ENCODE peak calls at places on chromosome 14, in four cellular contexts. M is dorsolateral prefrontal cortex, F is mucosa of descending colon, X is tibial nerve. P is an unnamed sample.

GRCh38 chr14:99026471-99026870 is 245.5 kb downstream of the BCL11B start:
- DNase-seq in X (no peak), F (no peak), M (no peak), P (no peak)

GRCh38 chr14:60931206-60931605 is 49.7 kb downstream of the TRMT5 start:
- DNase-seq in X (no peak), F (no peak), M (no peak), P (no peak)

GRCh38 chr14:65849558-65849957 is 437.0 kb downstream of the FUT8 start:
- DNase-seq in M (no peak), F (no peak), X (no peak), P (no peak)

GRCh38 chr14:101185081-101185835 is 281.7 kb upstream of the RTL1 start:
- DNase-seq in X (no peak), F (no peak), M (no peak), P (no peak)

GRCh38 chr14:49769581-49770211 is 1.7 kb downstream of the KLHDC2 start:
- DNase-seq in F (no peak), X (no peak), M (no peak), P (no peak)

GRCh38 chr14:90642239-90642717 is 174.0 kb downstream of the TTC7B start:
- DNase-seq in F (no peak), X (no peak), M (no peak), P (no peak)

GRCh38 chr14:65658202-65658601 is 245.7 kb downstream of the FUT8 start:
- DNase-seq in X (no peak), M (no peak), F (no peak), P (no peak)

GRCh38 chr14:91114079-91115065 is 499 bp downstream of the DGLUCY start:
- DNase-seq in X (peak), M (peak), F (peak), P (peak)

GRCh38 chr14:89489796-89490506 is 72.9 kb upstream of the FOXN3 start:
- DNase-seq in F (no peak), X (no peak), M (peak), P (no peak)

GRCh38 chr14:81219821-81220487 is 805 bp downstream of the GTF2A1 start:
- DNase-seq in M (no peak), F (peak), X (no peak), P (peak)

GRCh38 chr14:91371011-91371989 is 46.3 kb downstream of the CCDC88C start:
- DNase-seq in X (no peak), F (no peak), M (no peak), P (no peak)

GRCh38 chr14:93112891-93113677 is 2.6 kb downstream of the ITPK1 start:
- DNase-seq in X (peak), M (peak), F (no peak), P (peak)

GRCh38 chr14:55389330-55389729 is 22.3 kb downstream of the ATG14 start:
- DNase-seq in F (no peak), M (no peak), X (no peak), P (no peak)

GRCh38 chr14:54356172-54356571 is 40.6 kb upstream of the CDKN3 start:
- DNase-seq in M (no peak), F (no peak), X (no peak), P (no peak)

GRCh38 chr14:62604524-62604923 is 440.7 kb downstream of the KCNH5 start:
- DNase-seq in F (no peak), M (no peak), X (no peak), P (no peak)

GRCh38 chr14:69105326-69105725 is 47.6 kb downstream of the DCAF5 start:
- DNase-seq in M (no peak), X (no peak), F (no peak), P (no peak)

GRCh38 chr14:21264025-21264801 is 5.0 kb downstream of the HNRNPC start:
- DNase-seq in M (no peak), X (no peak), F (no peak), P (no peak)

GRCh38 chr14:76904740-76905569 is 78.7 kb downstream of the LRRC74A start:
- DNase-seq in M (no peak), X (peak), F (peak), P (peak)

GRCh38 chr14:100387450-100387849 is 64.3 kb downstream of the SLC25A47 start:
- DNase-seq in M (no peak), X (no peak), F (no peak), P (no peak)

GRCh38 chr14:76348898-76349297 is 27.0 kb upstream of the ESRRB start:
- DNase-seq in F (no peak), M (no peak), X (no peak), P (no peak)

GRCh38 chr14:61281186-61281676 is at the start of gene TMEM30B:
- DNase-seq in M (no peak), X (no peak), F (peak), P (no peak)

GRCh38 chr14:54606631-54607133 is 39.8 kb downstream of the SAMD4A start:
- DNase-seq in F (no peak), M (no peak), X (no peak), P (no peak)

GRCh38 chr14:69034612-69035262 is 55.6 kb upstream of the ACTN1 start:
- DNase-seq in F (no peak), M (no peak), X (no peak), P (no peak)

GRCh38 chr14:55255185-55255584 is 16.0 kb upstream of the FBXO34 start:
- DNase-seq in F (no peak), X (no peak), M (no peak), P (no peak)

GRCh38 chr14:45610303-45610702 is 357.3 kb upstream of the MIS18BP1 start:
- DNase-seq in F (no peak), X (no peak), M (no peak), P (no peak)

GRCh38 chr14:26730929-26731618 is 133.2 kb upstream of the NOVA1 start:
- DNase-seq in X (no peak), F (no peak), M (no peak), P (no peak)

GRCh38 chr14:65287264-65288131 is 125.0 kb upstream of the FUT8 start:
- DNase-seq in M (no peak), F (peak), X (no peak), P (no peak)

GRCh38 chr14:94014375-94014774 is 11.8 kb upstream of the OTUB2 start:
- DNase-seq in F (no peak), M (no peak), X (no peak), P (no peak)

GRCh38 chr14:21163721-21164120 is 7.9 kb upstream of the OR5AU1 start:
- DNase-seq in F (no peak), M (no peak), X (no peak), P (no peak)

GRCh38 chr14:99129211-99129696 is 142.7 kb downstream of the BCL11B start:
- DNase-seq in M (no peak), F (no peak), X (no peak), P (no peak)

GRCh38 chr14:63893701-63894458 is 41.1 kb downstream of the SYNE2 start:
- DNase-seq in M (no peak), F (no peak), X (peak), P (no peak)

GRCh38 chr14:34051966-34052657 is 101.2 kb upstream of the EGLN3 start:
- DNase-seq in X (peak), F (peak), M (no peak), P (no peak)

GRCh38 chr14:54804720-54805060 is 97.9 kb downstream of the GCH1 start:
- DNase-seq in M (no peak), X (no peak), F (no peak), P (peak)

GRCh38 chr14:50347521-50347920 is 35.4 kb downstream of the DMAC2L start:
- DNase-seq in F (no peak), M (no peak), X (no peak), P (no peak)

GRCh38 chr14:42222924-42223471 is 616.3 kb downstream of the LRFN5 start:
- DNase-seq in X (peak), F (no peak), M (no peak), P (no peak)

GRCh38 chr14:45135181-45135580 is 549 bp upstream of the FANCM start:
- DNase-seq in X (peak), M (no peak), F (no peak), P (no peak)

GRCh38 chr14:68283378-68284123 is 464.0 kb downstream of the RAD51B start:
- DNase-seq in M (no peak), X (no peak), F (peak), P (no peak)

GRCh38 chr14:103286968-103287850 is 46.8 kb upstream of the EIF5 start:
- DNase-seq in M (no peak), F (no peak), X (no peak), P (no peak)

GRCh38 chr14:98229676-98230366 is 1042.2 kb downstream of the BCL11B start:
- DNase-seq in F (no peak), M (no peak), X (no peak), P (no peak)

GRCh38 chr14:29616922-29617321 is 310.7 kb downstream of the PRKD1 start:
- DNase-seq in M (no peak), X (no peak), F (no peak), P (no peak)
- TF ChIP-seq CTCF in M (no peak), X (no peak), F (no peak), P (no peak)

DNA sequence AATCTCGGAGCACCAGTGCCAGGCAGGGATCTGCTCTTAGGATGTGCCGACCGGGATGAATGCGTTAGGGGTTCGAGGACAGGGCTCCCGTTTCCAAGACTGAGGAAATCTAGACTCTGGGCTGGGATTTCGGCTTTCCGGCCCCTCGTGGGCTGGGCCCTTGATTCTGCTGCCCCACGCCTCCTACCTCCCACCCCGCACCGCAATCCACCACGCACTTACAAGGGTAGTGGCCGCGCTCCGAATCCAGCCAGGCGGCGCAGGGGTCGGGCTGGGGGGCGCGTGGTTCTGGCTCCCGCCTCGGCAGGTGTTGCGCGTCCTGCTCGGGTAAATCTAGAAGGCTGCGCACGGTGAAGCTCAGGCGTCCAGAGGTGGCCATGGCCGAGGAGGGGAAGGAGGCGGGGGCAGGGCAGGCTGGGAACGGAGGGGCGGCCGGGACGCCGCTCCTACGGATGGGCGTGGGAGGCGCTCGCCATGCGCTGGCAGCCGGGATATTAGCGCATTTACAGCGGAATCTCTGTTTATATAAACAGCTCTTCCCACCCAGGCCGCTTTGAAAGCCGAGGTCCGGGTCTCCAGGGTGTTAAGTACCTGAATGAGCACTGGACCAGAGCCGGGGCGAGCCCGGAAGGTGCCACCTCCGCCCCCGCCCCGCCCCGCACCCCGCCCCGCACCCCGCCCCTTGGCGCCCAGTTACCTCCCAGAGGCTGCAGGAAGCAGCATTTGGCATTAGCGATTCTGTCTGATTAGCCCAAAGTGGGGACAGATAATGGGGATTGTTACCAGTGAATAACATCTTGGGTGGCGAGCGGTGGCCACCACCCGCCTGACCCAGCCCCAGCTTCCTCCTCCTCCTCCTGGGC is at the start of gene NKX2-8:
- DNase-seq in M (no peak), F (no peak), X (no peak), P (no peak)
- TF ChIP-seq CTCF in M (no peak), F (no peak), X (no peak), P (no peak)

DNA sequence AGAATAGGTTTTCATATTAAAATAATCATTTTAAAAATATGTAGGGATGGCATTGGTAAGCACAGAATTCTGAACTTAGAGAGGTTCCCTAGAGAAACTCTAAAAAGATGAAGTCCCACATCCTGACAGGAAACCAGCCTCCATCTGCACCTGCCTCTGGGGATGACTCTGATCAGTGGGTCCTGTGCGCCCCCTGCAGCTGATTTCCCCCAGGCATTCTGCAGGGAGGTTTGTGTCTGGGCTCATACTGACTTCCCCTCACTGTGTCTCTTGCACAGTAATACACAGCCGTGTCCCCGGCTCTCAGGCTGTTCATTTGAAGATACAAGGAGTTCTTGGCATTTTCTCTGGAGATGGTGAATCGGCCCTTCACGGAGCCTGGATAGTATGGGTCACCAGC is 602.9 kb downstream of the TMEM121 start:
- DNase-seq in X (no peak), F (no peak), M (no peak), P (no peak)
- TF ChIP-seq CTCF in X (no peak), F (no peak), M (no peak), P (no peak)

GRCh38 chr14:58272589-58273372 is 25.6 kb upstream of the ARID4A start:
- DNase-seq in X (no peak), M (no peak), F (no peak), P (no peak)
- TF ChIP-seq CTCF in X (no peak), M (no peak), F (no peak), P (no peak)